ENCODE peak calls at places on chromosomes 2 and 18, in four cellular contexts. M is astrocyte of the spinal cord, G is fibroblast of lung, U is cardiac muscle cell. Z is an unnamed sample.

GRCh38 chr18:3604626-3605408 is 154.8 kb downstream of the TGIF1 start:
- DNase-seq in M (peak; percentile 95), G (peak; percentile 97), U (peak; percentile 96), Z (peak; percentile 93)

GRCh38 chr2:143399679-143400078 is 270.5 kb downstream of the ARHGAP15 start:
- DNase-seq in M (no peak), G (peak; percentile 19), U (no peak), Z (peak; percentile 37)

GRCh38 chr2:104769096-104769495 is 84.8 kb upstream of the POU3F3 start:
- DNase-seq in M (peak; percentile 95), G (peak; percentile 8), U (no peak), Z (peak; percentile 20)

GRCh38 chr2:176583530-176584101 is 314.4 kb downstream of the MTX2 start:
- DNase-seq in M (peak; percentile 62), G (peak; percentile 2), U (no peak), Z (peak; percentile 45)

GRCh38 chr18:77107218-77107815 is 25.3 kb downstream of the MBP start:
- DNase-seq in M (no peak), G (peak; percentile 24), U (peak; percentile 53), Z (no peak)

GRCh38 chr18:26438980-26439379 is 109.4 kb downstream of the KCTD1 start:
- DNase-seq in M (no peak), G (no peak), U (no peak), Z (no peak)

GRCh38 chr2:102241616-102242260 is 54.9 kb downstream of the IL1RL2 start:
- DNase-seq in M (no peak), G (no peak), U (peak; percentile 50), Z (no peak)

GRCh38 chr2:238230699-238231098 is 9.1 kb downstream of the HES6 start:
- DNase-seq in M (no peak), G (no peak), U (no peak), Z (no peak)

GRCh38 chr2:236366406-236366805 is 102.2 kb upstream of the ASB18 start:
- DNase-seq in M (no peak), G (no peak), U (no peak), Z (no peak)

GRCh38 chr18:47618758-47619157 is 311.7 kb downstream of the SMAD2 start:
- DNase-seq in M (no peak), G (no peak), U (no peak), Z (no peak)
- TF ChIP-seq CTCF in M (no peak), G (no peak), U (no peak), Z (no peak)

DNA sequence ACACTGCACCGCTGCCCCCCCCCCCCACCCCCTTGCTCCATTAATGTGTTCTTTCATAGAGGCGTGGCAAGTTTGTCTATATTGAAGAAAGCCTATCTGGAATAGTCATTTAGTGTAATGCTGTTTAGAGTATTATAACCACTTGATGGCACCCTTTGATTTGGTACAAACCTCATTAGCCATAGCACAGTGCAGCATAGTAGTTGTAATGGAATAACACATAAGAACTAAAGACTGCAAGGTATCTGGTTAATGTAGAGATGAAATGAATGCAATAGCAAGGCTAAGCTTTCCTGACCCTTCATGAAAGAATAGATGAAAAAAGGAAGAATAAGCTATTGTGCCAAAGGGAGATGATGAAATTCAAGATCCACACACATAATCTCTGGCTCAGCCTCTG is 81.9 kb downstream of the EHBP1 start:
- DNase-seq in M (peak; percentile 46), G (peak; percentile 74), U (peak; percentile 74), Z (peak; percentile 30)
- TF ChIP-seq CTCF in M (peak; percentile 28), G (peak; percentile 44), U (peak; percentile 37), Z (peak; percentile 50)

GRCh38 chr2:18551169-18551568 is 9.3 kb downstream of the RDH14 start:
- DNase-seq in M (no peak), G (no peak), U (no peak), Z (no peak)

GRCh38 chr2:18546586-18546985 is 13.9 kb downstream of the RDH14 start:
- DNase-seq in M (no peak), G (no peak), U (no peak), Z (no peak)

GRCh38 chr2:18551623-18552022 is 8.8 kb downstream of the RDH14 start:
- DNase-seq in M (peak; percentile 5), G (no peak), U (no peak), Z (no peak)

GRCh38 chr2:18550383-18550905 is 10.0 kb downstream of the RDH14 start:
- DNase-seq in M (no peak), G (no peak), U (no peak), Z (no peak)

DNA sequence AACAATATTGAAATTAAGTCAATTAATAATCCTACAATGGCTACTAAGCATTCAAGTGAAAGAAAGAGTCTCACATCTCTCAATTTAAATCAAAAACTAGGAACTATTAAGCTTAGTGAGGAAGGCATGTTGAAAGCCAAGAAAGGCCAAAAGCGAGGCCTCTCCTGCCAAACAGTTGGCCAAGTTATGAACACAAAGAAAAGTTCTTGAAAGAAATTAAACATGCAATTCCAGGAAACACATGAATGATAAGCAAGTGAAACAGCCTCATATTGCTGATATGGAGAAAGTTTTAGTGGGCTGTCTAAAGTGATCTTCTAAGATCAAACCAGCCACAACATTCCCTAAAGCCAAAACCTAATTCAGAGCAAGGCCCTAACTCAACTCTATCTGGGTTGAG is 11.8 kb downstream of the RDH14 start:
- DNase-seq in M (no peak), G (no peak), U (peak; percentile 51), Z (no peak)
- TF ChIP-seq CTCF in M (no peak), G (no peak), U (no peak), Z (no peak)

GRCh38 chr2:207791579-207792243 is 22.0 kb upstream of the FZD5 start:
- DNase-seq in M (no peak), G (no peak), U (no peak), Z (no peak)
- TF ChIP-seq CTCF in M (no peak), G (no peak), U (no peak), Z (no peak)

GRCh38 chr2:19844750-19845149 is 57.0 kb downstream of the TTC32 start:
- DNase-seq in M (no peak), G (no peak), U (no peak), Z (no peak)
- TF ChIP-seq CTCF in M (no peak), G (no peak), U (no peak), Z (no peak)

DNA sequence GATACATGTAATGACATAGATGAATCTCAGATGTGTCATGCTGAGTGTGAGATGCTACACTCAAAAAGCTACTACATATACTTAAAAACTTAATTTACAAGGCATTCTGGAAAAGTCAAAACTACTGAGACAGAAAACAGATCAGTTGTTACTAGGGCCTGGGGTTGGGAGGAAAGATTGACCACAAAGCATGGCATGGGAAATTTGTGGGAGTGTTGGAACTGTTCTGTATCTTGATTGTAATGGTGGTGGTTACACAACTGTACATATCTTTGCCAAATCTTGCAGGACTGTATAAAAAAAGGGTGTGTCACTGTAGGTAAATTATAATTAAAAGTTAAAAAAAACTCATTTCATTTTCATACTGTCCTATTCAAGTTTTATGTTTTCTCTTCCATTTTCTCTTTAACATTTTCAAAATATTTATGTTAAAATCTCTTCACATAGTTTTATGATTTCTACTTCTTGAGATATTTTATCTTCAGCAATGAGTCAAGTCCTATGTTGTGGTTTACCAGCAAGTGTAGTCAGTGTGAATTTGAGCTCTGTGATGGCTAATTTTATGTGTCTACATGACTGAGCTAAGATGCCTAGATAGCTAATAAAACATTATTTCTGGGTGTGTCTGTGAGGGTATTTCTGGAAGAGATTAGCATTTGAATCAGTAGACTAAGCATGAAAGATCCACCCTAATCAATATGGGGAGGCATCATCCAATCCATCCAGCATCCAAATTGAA is 58.6 kb upstream of the VRK2 start:
- DNase-seq in M (peak; percentile 45), G (no peak), U (peak; percentile 23), Z (no peak)
- TF ChIP-seq CTCF in M (no peak), G (no peak), U (no peak), Z (no peak)

DNA sequence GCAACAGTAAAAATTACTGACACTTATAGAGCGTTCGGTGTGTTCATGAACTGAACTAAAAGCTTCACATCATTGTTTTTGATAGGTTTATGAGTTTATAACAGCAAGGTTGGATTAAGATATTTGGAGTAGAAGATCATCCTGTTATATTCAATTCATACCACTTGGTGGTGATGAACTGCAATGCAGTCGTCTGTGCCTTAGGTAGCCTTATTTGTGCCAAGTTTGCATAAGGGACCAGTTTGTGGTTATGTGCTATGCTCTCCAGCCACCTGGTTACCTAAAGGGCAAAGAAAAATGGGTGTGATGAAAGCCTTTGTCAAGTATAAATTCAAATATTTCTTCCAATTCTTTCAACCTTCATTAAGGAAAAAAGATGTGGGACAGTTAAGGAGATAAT is 150.9 kb upstream of the KCNH7 start:
- DNase-seq in M (no peak), G (no peak), U (no peak), Z (no peak)
- TF ChIP-seq CTCF in M (no peak), G (no peak), U (no peak), Z (no peak)

DNA sequence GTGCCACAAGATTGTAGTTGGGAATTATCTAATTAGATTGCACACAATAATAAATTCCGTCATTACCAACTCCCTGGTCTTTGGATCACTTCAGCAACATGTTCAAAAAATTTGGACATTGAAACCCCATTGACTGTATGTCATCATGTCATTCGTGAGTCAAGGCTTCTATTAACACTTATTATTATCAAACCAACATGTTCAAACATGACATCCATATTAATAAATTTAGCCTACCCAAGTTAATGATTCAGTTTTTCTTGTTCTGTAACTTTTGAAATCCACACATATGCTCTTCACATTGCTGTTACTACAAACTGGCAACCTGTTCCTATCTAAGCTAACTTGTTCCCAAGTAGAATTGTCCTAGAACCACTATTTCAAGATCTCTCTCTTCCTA is 1142.7 kb upstream of the SLC39A10 start:
- DNase-seq in M (no peak), G (no peak), U (no peak), Z (no peak)
- TF ChIP-seq CTCF in M (no peak), G (no peak), U (no peak), Z (no peak)